ENCODE peak calls at places on chromosomes 1 and 21, in six cellular contexts. One of them, this sample, is unnamed.

GRCh38 chr1:204989266-204990058 is 53.5 kb upstream of the CNTN2 start:
- DNase-seq in brain microvascular endothelial cell: peak
- DNase-seq in GM23338: peak
- DNase-seq in fibroblast of lung: peak
- DNase-seq in dorsolateral prefrontal cortex: peak
- DNase-seq in AG04450: peak
- DNase-seq in this sample: peak

GRCh38 chr1:23913212-23913880 is at the start of gene CNR2:
- DNase-seq in fibroblast of lung: no peak
- DNase-seq in dorsolateral prefrontal cortex: no peak
- DNase-seq in brain microvascular endothelial cell: no peak
- DNase-seq in AG04450: no peak
- DNase-seq in GM23338: no peak
- DNase-seq in this sample: peak

GRCh38 chr1:84705503-84705902 is 15.2 kb upstream of the SSX2IP start:
- DNase-seq in brain microvascular endothelial cell: no peak
- DNase-seq in dorsolateral prefrontal cortex: no peak
- DNase-seq in GM23338: no peak
- DNase-seq in AG04450: no peak
- DNase-seq in fibroblast of lung: no peak
- DNase-seq in this sample: no peak

GRCh38 chr1:111219466-111220286 is 7.8 kb upstream of the CHI3L2 start:
- DNase-seq in dorsolateral prefrontal cortex: no peak
- DNase-seq in AG04450: no peak
- DNase-seq in brain microvascular endothelial cell: no peak
- DNase-seq in fibroblast of lung: no peak
- DNase-seq in GM23338: no peak
- DNase-seq in this sample: peak

GRCh38 chr1:201955750-201956143 is 444 bp downstream of the TIMM17A start:
- DNase-seq in fibroblast of lung: no peak
- DNase-seq in GM23338: no peak
- DNase-seq in dorsolateral prefrontal cortex: no peak
- DNase-seq in AG04450: no peak
- DNase-seq in brain microvascular endothelial cell: no peak
- DNase-seq in this sample: no peak

GRCh38 chr21:45403825-45404725 is 890 bp upstream of the COL18A1 start:
- DNase-seq in AG04450: no peak
- DNase-seq in dorsolateral prefrontal cortex: no peak
- DNase-seq in brain microvascular endothelial cell: no peak
- DNase-seq in GM23338: peak
- DNase-seq in fibroblast of lung: peak
- DNase-seq in this sample: no peak

GRCh38 chr1:155000725-155001437 is 1.7 kb upstream of the ZBTB7B start:
- DNase-seq in fibroblast of lung: peak
- DNase-seq in dorsolateral prefrontal cortex: peak
- DNase-seq in GM23338: peak
- DNase-seq in AG04450: peak
- DNase-seq in brain microvascular endothelial cell: peak
- DNase-seq in this sample: peak

GRCh38 chr1:175600721-175601440 is 142.5 kb downstream of the TNR start:
- DNase-seq in fibroblast of lung: no peak
- DNase-seq in dorsolateral prefrontal cortex: no peak
- DNase-seq in GM23338: no peak
- DNase-seq in AG04450: no peak
- DNase-seq in brain microvascular endothelial cell: no peak
- DNase-seq in this sample: peak

GRCh38 chr1:80987106-80987505 is 813.6 kb upstream of the ADGRL2 start:
- DNase-seq in GM23338: peak
- DNase-seq in brain microvascular endothelial cell: no peak
- DNase-seq in dorsolateral prefrontal cortex: no peak
- DNase-seq in AG04450: no peak
- DNase-seq in fibroblast of lung: peak
- DNase-seq in this sample: no peak

GRCh38 chr1:80988896-80989295 is 811.8 kb upstream of the ADGRL2 start:
- DNase-seq in dorsolateral prefrontal cortex: no peak
- DNase-seq in GM23338: no peak
- DNase-seq in brain microvascular endothelial cell: no peak
- DNase-seq in fibroblast of lung: peak
- DNase-seq in AG04450: no peak
- DNase-seq in this sample: no peak

GRCh38 chr1:80994934-80995333 is 805.8 kb upstream of the ADGRL2 start:
- DNase-seq in fibroblast of lung: no peak
- DNase-seq in AG04450: no peak
- DNase-seq in GM23338: peak
- DNase-seq in dorsolateral prefrontal cortex: no peak
- DNase-seq in brain microvascular endothelial cell: peak
- DNase-seq in this sample: no peak

DNA sequence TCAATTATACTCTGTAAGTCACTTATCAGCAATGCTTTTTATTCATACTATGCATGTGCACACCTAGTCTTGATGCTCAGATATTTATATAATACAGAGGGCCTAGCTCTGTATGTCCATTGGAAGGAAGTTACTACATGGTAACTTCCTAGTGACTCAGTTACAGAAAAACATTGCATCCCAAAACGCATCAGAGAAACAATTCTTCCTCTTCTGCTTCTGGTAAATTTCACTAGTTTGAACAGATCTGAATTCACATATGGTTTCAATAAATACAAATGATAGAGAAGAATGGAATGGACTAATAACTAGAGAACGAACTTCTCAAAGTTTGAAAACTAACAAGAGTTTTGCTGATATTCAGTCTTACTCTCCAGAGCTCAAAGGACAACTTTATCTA is 811.3 kb upstream of the ADGRL2 start:
- DNase-seq in AG04450: no peak
- DNase-seq in brain microvascular endothelial cell: no peak
- DNase-seq in fibroblast of lung: no peak
- DNase-seq in dorsolateral prefrontal cortex: no peak
- DNase-seq in GM23338: no peak
- DNase-seq in this sample: no peak
- TF ChIP-seq CTCF in AG04450: no peak
- TF ChIP-seq CTCF in brain microvascular endothelial cell: no peak
- TF ChIP-seq CTCF in fibroblast of lung: no peak
- TF ChIP-seq CTCF in dorsolateral prefrontal cortex: no peak
- TF ChIP-seq CTCF in GM23338: no peak
- TF ChIP-seq CTCF in this sample: no peak

DNA sequence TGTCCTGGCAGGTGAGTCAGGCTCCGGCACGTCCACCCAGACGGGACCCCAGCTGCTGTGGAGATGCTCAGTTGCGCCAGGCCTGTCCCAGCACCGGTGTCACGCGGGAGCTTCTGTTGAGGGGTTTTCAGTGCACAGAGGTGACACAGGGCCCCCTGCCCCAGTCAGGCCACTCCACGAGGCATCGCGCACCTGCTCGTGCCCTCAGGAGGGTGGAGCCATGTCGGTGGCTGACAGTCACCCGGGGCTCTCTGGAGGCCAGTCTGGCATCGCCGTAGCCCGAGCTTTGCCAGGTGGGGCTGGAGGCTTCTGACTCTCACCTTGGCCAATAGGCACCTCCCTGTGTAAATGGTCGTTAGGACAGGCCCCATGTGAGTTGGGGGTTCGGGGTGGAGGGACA is 11.1 kb downstream of the TMEM240 start:
- DNase-seq in brain microvascular endothelial cell: no peak
- DNase-seq in fibroblast of lung: no peak
- DNase-seq in GM23338: no peak
- DNase-seq in dorsolateral prefrontal cortex: no peak
- DNase-seq in AG04450: no peak
- DNase-seq in this sample: no peak
- H3K4me3 ChIP-seq in brain microvascular endothelial cell: no peak
- H3K4me3 ChIP-seq in fibroblast of lung: no peak
- H3K4me3 ChIP-seq in GM23338: no peak
- H3K4me3 ChIP-seq in dorsolateral prefrontal cortex: no peak
- H3K4me3 ChIP-seq in AG04450: no peak
- H3K4me3 ChIP-seq in this sample: no peak

DNA sequence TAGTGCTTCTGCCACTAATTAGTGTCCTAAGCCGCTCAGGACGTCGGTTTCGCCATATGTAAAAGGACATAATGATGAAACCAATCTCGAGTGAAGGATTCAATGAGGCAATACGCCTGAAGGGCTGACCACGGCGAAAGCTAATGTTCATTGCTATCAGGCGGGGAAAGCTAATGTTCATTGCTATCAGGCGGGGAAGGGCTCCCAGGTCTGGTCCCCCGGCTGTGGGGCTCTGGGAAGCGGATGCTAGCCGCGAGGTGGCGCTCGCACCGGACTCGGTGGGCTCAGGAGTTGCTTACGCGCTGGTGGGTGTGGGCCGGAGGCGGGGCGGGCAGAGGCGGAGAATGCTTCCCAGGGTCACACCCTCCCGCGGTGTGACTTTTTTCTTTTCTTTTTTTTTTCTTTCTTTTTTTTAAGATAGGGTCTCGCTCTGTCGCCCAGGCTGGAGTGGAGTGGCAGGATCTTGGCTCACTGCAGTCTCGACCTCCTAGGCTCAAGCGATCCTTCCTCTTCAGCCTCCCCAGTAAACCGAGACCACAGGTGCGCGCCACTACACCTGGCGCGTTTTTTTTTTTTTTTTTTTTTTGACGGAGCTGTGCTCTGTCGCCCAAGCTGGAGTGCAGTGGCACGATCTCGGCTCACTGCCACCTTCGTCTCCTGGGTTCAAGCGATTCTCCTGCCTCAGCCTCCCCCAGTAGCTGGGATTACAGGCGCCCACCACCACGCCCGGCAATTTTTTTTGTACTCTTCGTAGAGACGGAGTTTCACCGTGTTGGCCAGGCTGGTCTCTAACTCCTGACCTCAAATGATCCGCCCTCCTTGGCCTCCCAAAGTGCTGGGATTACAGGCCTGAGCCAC is 1.1 kb upstream of the PEAR1 start:
- DNase-seq in brain microvascular endothelial cell: peak
- DNase-seq in fibroblast of lung: peak
- DNase-seq in dorsolateral prefrontal cortex: peak
- DNase-seq in GM23338: peak
- DNase-seq in AG04450: peak
- DNase-seq in this sample: peak
- TF ChIP-seq CTCF in brain microvascular endothelial cell: peak
- TF ChIP-seq CTCF in fibroblast of lung: peak
- TF ChIP-seq CTCF in dorsolateral prefrontal cortex: peak
- TF ChIP-seq CTCF in GM23338: peak
- TF ChIP-seq CTCF in AG04450: peak
- TF ChIP-seq CTCF in this sample: peak

GRCh38 chr1:43121251-43121650 is 50.8 kb downstream of the EBNA1BP2 start:
- DNase-seq in fibroblast of lung: no peak
- DNase-seq in GM23338: no peak
- DNase-seq in dorsolateral prefrontal cortex: no peak
- DNase-seq in AG04450: no peak
- DNase-seq in brain microvascular endothelial cell: no peak
- DNase-seq in this sample: no peak
- H3K4me3 ChIP-seq in fibroblast of lung: no peak
- H3K4me3 ChIP-seq in GM23338: peak
- H3K4me3 ChIP-seq in dorsolateral prefrontal cortex: no peak
- H3K4me3 ChIP-seq in AG04450: no peak
- H3K4me3 ChIP-seq in brain microvascular endothelial cell: no peak
- H3K4me3 ChIP-seq in this sample: no peak

This sample was measured in GM12865.